ENCODE peak calls at places on chromosome 10, in six cellular contexts. K, M, Q, D, G and A are unnamed samples.

GRCh38 chr10:67629461-67629971 is 66.5 kb downstream of the CTNNA3 start:
- DNase-seq in K (no peak), G (no peak), D (no peak), M (peak), Q (no peak), A (peak)

GRCh38 chr10:113230018-113230610 is 280.1 kb downstream of the TCF7L2 start:
- DNase-seq in D (no peak), Q (no peak), K (no peak), M (no peak), G (no peak), A (no peak)

GRCh38 chr10:91201213-91201996 is 19.1 kb upstream of the PCGF5 start:
- DNase-seq in Q (peak), G (no peak), M (no peak), D (no peak), K (no peak), A (peak)

GRCh38 chr10:10438335-10439123 is 579.1 kb upstream of the CELF2 start:
- DNase-seq in K (no peak), G (no peak), M (no peak), D (no peak), Q (no peak), A (peak)

GRCh38 chr10:79477456-79477855 is 32.0 kb upstream of the ZCCHC24 start:
- DNase-seq in D (no peak), K (no peak), Q (no peak), M (no peak), G (no peak), A (no peak)

GRCh38 chr10:68559872-68560200 is 301 bp upstream of the TET1 start:
- DNase-seq in Q (no peak), M (no peak), K (no peak), D (no peak), G (no peak), A (no peak)

GRCh38 chr10:102431452-102432124 is 786 bp downstream of the CUEDC2 start:
- DNase-seq in M (no peak), D (peak), G (no peak), K (no peak), Q (peak), A (peak)

GRCh38 chr10:782751-783648 is 93.5 kb upstream of the DIP2C start:
- DNase-seq in M (no peak), G (no peak), K (peak), D (no peak), Q (no peak), A (no peak)

GRCh38 chr10:109886788-109887155 is 36.5 kb downstream of the XPNPEP1 start:
- DNase-seq in G (no peak), D (no peak), M (no peak), Q (no peak), K (no peak), A (no peak)

GRCh38 chr10:109987413-109987812 is 20.4 kb upstream of the ADD3 start:
- DNase-seq in G (no peak), K (no peak), M (peak), D (no peak), Q (peak), A (peak)

GRCh38 chr10:50919010-50919409 is 33.6 kb upstream of the A1CF start:
- DNase-seq in G (no peak), D (no peak), M (no peak), Q (peak), K (no peak), A (peak)

GRCh38 chr10:76149182-76149581 is 717.8 kb downstream of the LRMDA start:
- DNase-seq in M (no peak), G (no peak), K (no peak), Q (peak), D (no peak), A (no peak)

GRCh38 chr10:132590752-132591121 is 53.1 kb downstream of the INPP5A start:
- DNase-seq in M (no peak), G (no peak), K (no peak), D (no peak), Q (no peak), A (no peak)

GRCh38 chr10:120555436-120556163 is 98.6 kb downstream of the PLPP4 start:
- DNase-seq in M (no peak), G (no peak), K (no peak), Q (no peak), D (no peak), A (no peak)

GRCh38 chr10:121539757-121540156 is 58.5 kb downstream of the FGFR2 start:
- DNase-seq in M (no peak), K (no peak), Q (no peak), G (no peak), D (no peak), A (no peak)

GRCh38 chr10:98528166-98528784 is 81.5 kb upstream of the HPS1 start:
- DNase-seq in D (no peak), G (no peak), Q (peak), M (no peak), K (no peak), A (no peak)

GRCh38 chr10:28125701-28126100 is 126.8 kb upstream of the ODAD2 start:
- DNase-seq in Q (peak), D (no peak), K (no peak), G (no peak), M (peak), A (peak)

GRCh38 chr10:96017227-96017687 is 26.1 kb upstream of the CCNJ start:
- DNase-seq in M (peak), D (peak), K (no peak), G (no peak), Q (peak), A (peak)

GRCh38 chr10:373015-373414 is 237.8 kb downstream of the ZMYND11 start:
- DNase-seq in D (no peak), G (no peak), Q (peak), K (no peak), M (peak), A (peak)

GRCh38 chr10:128297709-128298457 is 171.7 kb upstream of the MKI67 start:
- DNase-seq in Q (no peak), K (no peak), G (no peak), D (no peak), M (no peak), A (no peak)

GRCh38 chr10:126777726-126778125 is 107.2 kb upstream of the C10orf90 start:
- DNase-seq in D (no peak), M (no peak), Q (no peak), G (no peak), K (no peak), A (no peak)

GRCh38 chr10:103254538-103255325 is 9.0 kb downstream of the RPEL1 start:
- DNase-seq in K (no peak), M (peak), D (no peak), Q (peak), G (no peak), A (no peak)

GRCh38 chr10:31660301-31660700 is 268.3 kb downstream of the ARHGAP12 start:
- DNase-seq in K (no peak), G (peak), M (no peak), D (no peak), Q (no peak), A (no peak)

GRCh38 chr10:44742169-44742732 is 168.9 kb upstream of the TMEM72 start:
- DNase-seq in K (no peak), G (no peak), D (peak), M (no peak), Q (no peak), A (no peak)

GRCh38 chr10:104325436-104326430 is 12.5 kb downstream of the ITPRIP start:
- DNase-seq in K (no peak), D (no peak), M (no peak), Q (peak), G (no peak), A (no peak)

GRCh38 chr10:34918896-34919295 is 103.8 kb upstream of the PARD3 start:
- DNase-seq in D (no peak), G (no peak), K (no peak), Q (no peak), M (no peak), A (no peak)

GRCh38 chr10:76311752-76312699 is 880.6 kb downstream of the LRMDA start:
- DNase-seq in D (peak), K (no peak), Q (peak), G (no peak), M (no peak), A (peak)

GRCh38 chr10:99917963-99918825 is 91.6 kb downstream of the DNMBP start:
- DNase-seq in M (peak), G (peak), Q (peak), D (no peak), K (no peak), A (peak)

GRCh38 chr10:14423111-14423744 is 92.5 kb upstream of the FRMD4A start:
- DNase-seq in M (no peak), G (no peak), K (no peak), Q (no peak), D (no peak), A (no peak)

DNA sequence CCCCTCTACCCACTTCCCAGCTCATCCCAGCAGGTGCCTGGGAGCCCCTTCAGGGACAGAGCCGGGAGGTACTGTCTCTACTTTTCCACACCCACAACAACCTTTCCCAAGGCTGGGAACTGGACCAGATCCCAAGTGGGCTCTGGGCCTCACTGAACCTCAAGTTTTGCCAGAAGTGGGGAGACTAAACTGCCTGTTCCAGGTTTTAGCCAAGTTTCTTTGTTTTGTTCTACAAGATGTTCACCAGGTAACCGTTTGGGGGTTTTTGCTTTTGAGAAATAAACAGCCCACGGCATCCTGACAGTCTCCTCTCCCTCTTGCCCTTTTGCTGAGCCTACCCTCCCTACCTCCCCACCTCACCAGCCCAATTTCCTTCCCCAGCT is 10.6 kb upstream of the EMX2 start:
- DNase-seq in M (no peak), D (no peak), G (peak), K (no peak), Q (no peak), A (no peak)
- H3K4me3 ChIP-seq in M (no peak), D (no peak), G (peak), K (no peak), Q (no peak), A (no peak)

GRCh38 chr10:11782793-11783557 is 40.2 kb upstream of the PROSER2 start:
- DNase-seq in M (peak), K (no peak), Q (peak), G (no peak), D (peak), A (peak)
- TF ChIP-seq CTCF in M (peak), K (peak), Q (peak), G (peak), D (peak), A (peak)

GRCh38 chr10:26779176-26779860 is 81.4 kb downstream of the ABI1 start:
- DNase-seq in M (no peak), K (no peak), G (no peak), Q (no peak), D (no peak), A (no peak)
- H3K4me3 ChIP-seq in M (no peak), K (no peak), G (no peak), Q (no peak), D (no peak), A (no peak)

GRCh38 chr10:58718596-58718995 is 205.9 kb downstream of the BICC1 start:
- DNase-seq in Q (no peak), G (no peak), M (no peak), D (no peak), K (no peak), A (no peak)

GRCh38 chr10:58712136-58712535 is 199.5 kb downstream of the BICC1 start:
- DNase-seq in K (no peak), G (no peak), M (no peak), Q (no peak), D (no peak), A (no peak)

GRCh38 chr10:58715056-58715455 is 202.4 kb downstream of the BICC1 start:
- DNase-seq in Q (no peak), D (no peak), K (no peak), M (no peak), G (no peak), A (no peak)

GRCh38 chr10:58714436-58714835 is 201.8 kb downstream of the BICC1 start:
- DNase-seq in G (no peak), K (no peak), D (no peak), Q (no peak), M (no peak), A (no peak)

DNA sequence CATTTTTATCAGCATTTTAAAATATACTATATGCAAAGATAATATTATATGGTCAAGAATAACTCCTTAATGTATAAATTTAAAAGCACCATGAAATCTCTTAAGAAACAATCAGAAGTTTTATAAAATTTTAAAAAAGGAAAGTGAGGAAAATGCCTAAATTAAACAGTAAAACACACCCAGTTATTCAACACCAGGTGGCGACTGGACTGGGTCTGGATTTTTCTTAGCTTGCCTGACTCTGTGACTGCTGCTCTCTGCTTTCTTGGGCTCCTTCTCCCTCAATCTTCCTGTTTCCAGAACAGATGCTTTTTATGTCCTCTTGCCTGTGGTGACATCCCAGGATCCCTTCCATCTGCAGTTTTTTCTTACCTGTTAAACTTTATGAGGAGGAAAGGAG is 200.3 kb downstream of the BICC1 start:
- DNase-seq in M (no peak), Q (no peak), D (no peak), K (no peak), G (no peak), A (peak)
- TF ChIP-seq CTCF in M (peak), Q (peak), D (no peak), K (no peak), G (no peak), A (peak)

DNA sequence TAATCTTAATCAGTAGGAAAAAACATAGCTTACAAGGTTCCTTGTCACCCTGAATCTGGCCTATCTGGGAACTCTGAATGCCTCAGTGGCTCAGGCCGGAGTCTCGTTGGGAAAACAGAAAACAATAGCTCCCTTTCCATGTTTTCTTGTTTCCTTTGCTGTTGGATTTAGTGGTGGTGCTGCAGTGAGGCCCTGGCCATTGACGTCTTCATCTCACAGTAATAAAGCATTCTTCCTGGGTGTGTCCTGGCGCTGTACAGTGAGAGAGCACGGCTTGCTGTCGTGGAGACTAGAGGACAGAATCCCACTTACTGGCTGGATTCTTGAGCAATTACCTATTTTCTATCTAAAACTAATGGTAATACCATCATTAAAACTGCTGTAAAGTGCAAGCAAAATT is 1.3 kb upstream of the SPOCK2 start:
- DNase-seq in G (no peak), Q (no peak), D (no peak), K (peak), M (no peak), A (no peak)
- H3K4me3 ChIP-seq in G (no peak), Q (no peak), D (no peak), K (peak), M (no peak), A (no peak)

GRCh38 chr10:77925410-77925794 is 1.2 kb downstream of the DLG5 start:
- DNase-seq in M (no peak), Q (peak), G (peak), D (no peak), K (no peak), A (peak)

GRCh38 chr10:77922551-77923179 is 3.9 kb downstream of the DLG5 start:
- DNase-seq in M (no peak), G (no peak), K (no peak), D (no peak), Q (no peak), A (no peak)

GRCh38 chr10:77927343-77928256 is 1.0 kb upstream of the DLG5 start:
- DNase-seq in K (no peak), Q (no peak), M (no peak), G (no peak), D (no peak), A (no peak)

GRCh38 chr10:77926566-77927342 is at the start of gene DLG5:
- DNase-seq in K (no peak), G (peak), M (no peak), D (peak), Q (peak), A (peak)

GRCh38 chr10:77925795-77926565 is 575 bp downstream of the DLG5 start:
- DNase-seq in D (peak), Q (peak), K (no peak), G (peak), M (no peak), A (peak)
- TF ChIP-seq CTCF in D (no peak), Q (no peak), K (no peak), G (no peak), M (no peak), A (no peak)

DNA sequence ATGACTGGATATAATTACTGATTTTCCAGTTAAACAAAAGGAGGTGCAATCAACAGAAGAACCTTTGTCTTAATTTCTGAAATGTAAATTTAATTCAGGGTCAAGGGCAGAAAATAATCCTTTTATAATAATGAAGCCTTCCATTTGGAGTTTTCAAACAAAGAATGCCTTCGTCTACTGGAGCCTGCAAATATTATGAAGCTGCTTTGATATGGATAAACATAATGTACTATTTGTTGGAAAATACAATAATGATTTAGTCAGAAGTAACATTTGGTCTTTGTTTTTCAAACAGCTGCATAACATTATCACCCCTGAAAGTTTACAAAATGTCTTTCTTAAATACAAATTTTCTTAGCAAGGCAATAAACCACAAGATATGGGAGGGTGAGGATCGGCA is 41.5 kb downstream of the TMEM26 start:
- DNase-seq in M (no peak), G (no peak), D (no peak), K (no peak), Q (no peak), A (no peak)
- H3K4me3 ChIP-seq in M (no peak), G (no peak), D (no peak), K (no peak), Q (no peak), A (no peak)

GRCh38 chr10:101217450-101218281 is 11.6 kb downstream of the LBX1 start:
- DNase-seq in M (no peak), Q (peak), K (no peak), D (no peak), G (no peak), A (peak)
- TF ChIP-seq CTCF in M (peak), Q (no peak), K (no peak), D (peak), G (no peak), A (peak)